ENCODE peak calls at places on chromosomes 2 and 18, in ten cellular contexts. A is choroid plexus epithelial cell; G is fibroblast of the conjunctiva; I is activated T-cell treated with anti-CD3 and anti-CD28 coated beads for 1 hour; S is pons; T is NAMALWA; V is M059J; Z is NCI-H460; U is stimulated activated CD4-positive, alpha-beta T cell treated with anti-CD3 and anti-CD28 coated beads, Interleukin-2, amount 100 ng/mL, for 48 hours; E is stimulated activated CD8-positive, alpha-beta memory T cell treated with anti-CD3 and anti-CD28 coated beads, Interleukin-4, amount 100 ng/mL, for 48 hours. M is an unnamed sample.

GRCh38 chr2:118460425-118460824 is 372.2 kb downstream of the INSIG2 start:
- DNase-seq in A (no peak), G (no peak), I (no peak), S (no peak), T (no peak), V (no peak), Z (no peak), U (no peak), E (no peak), M (no peak)

GRCh38 chr2:49240608-49241007 is 86.3 kb upstream of the FSHR start:
- DNase-seq in A (peak), G (peak), I (no peak), S (no peak), T (no peak), V (peak), Z (no peak), U (no peak), E (no peak), M (no peak)

GRCh38 chr2:231047270-231047921 is 9.3 kb upstream of the PSMD1 start:
- DNase-seq in A (no peak), G (no peak), I (no peak), S (peak), T (no peak), V (no peak), Z (no peak), U (no peak), E (no peak), M (no peak)

GRCh38 chr18:76162886-76163285 is 332.2 kb downstream of the ZNF516 start:
- DNase-seq in A (no peak), G (no peak), I (no peak), S (no peak), T (no peak), V (no peak), Z (no peak), U (no peak), E (no peak), M (no peak)

GRCh38 chr2:217551229-217551909 is 451.4 kb downstream of the TNS1 start:
- DNase-seq in A (peak), G (no peak), I (no peak), S (no peak), T (no peak), V (peak), Z (peak), U (no peak), E (no peak), M (no peak)

GRCh38 chr18:25166113-25166512 is 185.9 kb downstream of the ZNF521 start:
- DNase-seq in A (no peak), G (no peak), I (no peak), S (no peak), T (no peak), V (no peak), Z (no peak), U (no peak), E (no peak), M (no peak)

GRCh38 chr2:127479219-127479825 is 47.0 kb downstream of the IWS1 start:
- DNase-seq in A (peak), G (peak), I (no peak), S (peak), T (peak), V (peak), Z (peak), U (no peak), E (no peak), M (no peak)

GRCh38 chr2:11746807-11747459 is 501 bp downstream of the LPIN1 start:
- DNase-seq in A (peak), G (no peak), I (no peak), S (peak), T (peak), V (peak), Z (no peak), U (no peak), E (peak), M (no peak)

GRCh38 chr2:223008162-223008561 is 43.8 kb upstream of the KCNE4 start:
- DNase-seq in A (peak), G (no peak), I (no peak), S (no peak), T (no peak), V (peak), Z (no peak), U (no peak), E (no peak), M (no peak)

GRCh38 chr18:54090856-54091255 is 133.6 kb downstream of the MBD2 start:
- DNase-seq in A (no peak), G (no peak), I (no peak), S (no peak), T (no peak), V (peak), Z (no peak), U (no peak), E (no peak), M (no peak)

GRCh38 chr18:7201096-7201495 is 29.8 kb upstream of the LRRC30 start:
- DNase-seq in A (no peak), G (no peak), I (no peak), S (no peak), T (no peak), V (no peak), Z (no peak), U (no peak), E (no peak), M (no peak)

GRCh38 chr2:44063007-44063406 is 67.2 kb upstream of the LRPPRC start:
- DNase-seq in A (no peak), G (no peak), I (no peak), S (no peak), T (no peak), V (no peak), Z (no peak), U (no peak), E (no peak), M (no peak)

GRCh38 chr18:8943900-8944870 is 158.3 kb upstream of the NDUFV2 start:
- DNase-seq in A (peak), G (peak), I (no peak), S (peak), T (no peak), V (peak), Z (no peak), U (no peak), E (no peak), M (no peak)

GRCh38 chr18:55323051-55323994 is 264.7 kb downstream of the TCF4 start:
- DNase-seq in A (peak), G (no peak), I (no peak), S (peak), T (peak), V (peak), Z (no peak), U (no peak), E (no peak), M (no peak)

GRCh38 chr2:39416172-39416571 is 20.9 kb downstream of the MAP4K3 start:
- DNase-seq in A (peak), G (peak), I (no peak), S (no peak), T (no peak), V (no peak), Z (no peak), U (no peak), E (no peak), M (no peak)

GRCh38 chr2:241088376-241088775 is 13.7 kb downstream of the MTERF4 start:
- DNase-seq in A (no peak), G (no peak), I (no peak), S (no peak), T (no peak), V (no peak), Z (no peak), U (no peak), E (no peak), M (no peak)

GRCh38 chr2:231764124-231764523 is 17.0 kb downstream of the PDE6D start:
- DNase-seq in A (no peak), G (no peak), I (no peak), S (no peak), T (no peak), V (no peak), Z (no peak), U (no peak), E (no peak), M (no peak)

GRCh38 chr2:119407430-119408220 is 24.0 kb upstream of the TMEM37 start:
- DNase-seq in A (peak), G (peak), I (peak), S (peak), T (peak), V (peak), Z (peak), U (peak), E (peak), M (no peak)

GRCh38 chr18:8801263-8801901 is 96.0 kb downstream of the MTCL1 start:
- DNase-seq in A (peak), G (peak), I (no peak), S (no peak), T (no peak), V (peak), Z (peak), U (no peak), E (no peak), M (no peak)

GRCh38 chr2:32715981-32716380 is 88.1 kb downstream of the TTC27 start:
- DNase-seq in A (peak), G (no peak), I (no peak), S (no peak), T (no peak), V (no peak), Z (no peak), U (no peak), E (no peak), M (no peak)

GRCh38 chr2:119223521-119224390 is at the start of gene STEAP3:
- DNase-seq in A (peak), G (no peak), I (no peak), S (peak), T (peak), V (peak), Z (peak), U (no peak), E (no peak), M (no peak)

GRCh38 chr2:1940660-1941059 is 196.3 kb upstream of the PXDN start:
- DNase-seq in A (peak), G (no peak), I (no peak), S (peak), T (no peak), V (no peak), Z (no peak), U (no peak), E (no peak), M (no peak)

GRCh38 chr2:83517727-83518368 is 941.2 kb downstream of the SUCLG1 start:
- DNase-seq in A (no peak), G (no peak), I (no peak), S (no peak), T (peak), V (no peak), Z (no peak), U (no peak), E (no peak), M (no peak)

GRCh38 chr2:212537311-212538155 is 1.1 kb downstream of the ERBB4 start:
- DNase-seq in A (no peak), G (no peak), I (no peak), S (peak), T (no peak), V (peak), Z (no peak), U (no peak), E (no peak), M (no peak)

GRCh38 chr18:63823516-63824219 is 48.5 kb downstream of the SERPINB7 start:
- DNase-seq in A (peak), G (no peak), I (no peak), S (peak), T (no peak), V (peak), Z (peak), U (peak), E (peak), M (peak)

GRCh38 chr2:27322301-27322765 is 564 bp downstream of the MPV17 start:
- DNase-seq in A (peak), G (no peak), I (no peak), S (no peak), T (peak), V (peak), Z (no peak), U (no peak), E (peak), M (no peak)

GRCh38 chr2:62724106-62724505 is 18.6 kb downstream of the EHBP1 start:
- DNase-seq in A (peak), G (no peak), I (no peak), S (no peak), T (no peak), V (no peak), Z (no peak), U (no peak), E (no peak), M (no peak)

GRCh38 chr2:152523091-152523490 is 188.1 kb downstream of the FMNL2 start:
- DNase-seq in A (peak), G (no peak), I (no peak), S (no peak), T (no peak), V (peak), Z (no peak), U (no peak), E (no peak), M (no peak)

GRCh38 chr2:192161670-192162290 is 33.0 kb downstream of the TMEFF2 start:
- DNase-seq in A (no peak), G (no peak), I (no peak), S (no peak), T (peak), V (no peak), Z (no peak), U (no peak), E (no peak), M (no peak)

GRCh38 chr2:99821039-99821438 is 321.4 kb downstream of the AFF3 start:
- DNase-seq in A (no peak), G (no peak), I (no peak), S (no peak), T (no peak), V (no peak), Z (no peak), U (no peak), E (no peak), M (no peak)

GRCh38 chr18:37712776-37713175 is 147.2 kb upstream of the CELF4 start:
- DNase-seq in A (no peak), G (no peak), I (no peak), S (no peak), T (no peak), V (no peak), Z (no peak), U (no peak), E (no peak), M (no peak)

GRCh38 chr18:74773171-74773624 is 175.5 kb downstream of the ZNF407 start:
- DNase-seq in A (no peak), G (no peak), I (no peak), S (no peak), T (no peak), V (no peak), Z (no peak), U (no peak), E (no peak), M (no peak)

GRCh38 chr2:159989249-159989648 is 73.2 kb downstream of the PLA2R1 start:
- DNase-seq in A (no peak), G (no peak), I (no peak), S (no peak), T (no peak), V (no peak), Z (no peak), U (no peak), E (no peak), M (no peak)

GRCh38 chr2:132503621-132504200 is 87.1 kb downstream of the GPR39 start:
- DNase-seq in A (peak), G (no peak), I (no peak), S (no peak), T (no peak), V (peak), Z (no peak), U (no peak), E (no peak), M (no peak)

GRCh38 chr2:127570282-127571250 is 35.1 kb downstream of the MYO7B start:
- DNase-seq in A (peak), G (no peak), I (no peak), S (no peak), T (no peak), V (peak), Z (no peak), U (no peak), E (peak), M (no peak)

M was measured in T-helper 9 cell.